ENCODE peak calls at places on chromosomes 13 and 19, in eight cellular contexts. One of them, this sample, is unnamed. For H3K9me3, the result is how much of the 10 kb centered on the place peaks cover.

GRCh38 chr13:94056362-94056990 is 423.0 kb downstream of the DCT start:
- DNase-seq in SK-N-SH: no peak
- DNase-seq in neural progenitor cell: no peak
- DNase-seq in MM.1S: no peak
- DNase-seq in OCI-LY7: no peak
- DNase-seq in GM23248: peak
- DNase-seq in HCT116: no peak
- DNase-seq in PC-3: no peak
- DNase-seq in this sample: no peak

GRCh38 chr19:51944798-51945552 is 17.7 kb downstream of the ZNF613 start:
- DNase-seq in PC-3: no peak
- DNase-seq in GM23248: peak
- DNase-seq in MM.1S: no peak
- DNase-seq in neural progenitor cell: no peak
- DNase-seq in SK-N-SH: no peak
- DNase-seq in HCT116: no peak
- DNase-seq in OCI-LY7: no peak
- DNase-seq in this sample: no peak

GRCh38 chr19:38224014-38224862 is at the start of gene DPF1:
- DNase-seq in GM23248: peak
- DNase-seq in OCI-LY7: peak
- DNase-seq in SK-N-SH: peak
- DNase-seq in neural progenitor cell: peak
- DNase-seq in MM.1S: peak
- DNase-seq in PC-3: peak
- DNase-seq in HCT116: peak
- DNase-seq in this sample: peak

GRCh38 chr19:6720369-6721112 is at the start of gene C3:
- DNase-seq in neural progenitor cell: no peak
- DNase-seq in OCI-LY7: no peak
- DNase-seq in MM.1S: no peak
- DNase-seq in SK-N-SH: no peak
- DNase-seq in HCT116: no peak
- DNase-seq in GM23248: peak
- DNase-seq in PC-3: no peak
- DNase-seq in this sample: peak

GRCh38 chr19:7874080-7874856 is at the start of gene PRR36:
- DNase-seq in HCT116: no peak
- DNase-seq in MM.1S: no peak
- DNase-seq in PC-3: peak
- DNase-seq in GM23248: no peak
- DNase-seq in SK-N-SH: peak
- DNase-seq in neural progenitor cell: peak
- DNase-seq in OCI-LY7: no peak
- DNase-seq in this sample: peak

GRCh38 chr13:75901509-75901908 is 265.4 kb downstream of the LMO7 start:
- DNase-seq in neural progenitor cell: no peak
- DNase-seq in SK-N-SH: no peak
- DNase-seq in PC-3: no peak
- DNase-seq in HCT116: no peak
- DNase-seq in OCI-LY7: no peak
- DNase-seq in GM23248: no peak
- DNase-seq in MM.1S: no peak
- DNase-seq in this sample: no peak

GRCh38 chr19:34096020-34096915 is 76.0 kb upstream of the LSM14A start:
- DNase-seq in PC-3: peak
- DNase-seq in HCT116: peak
- DNase-seq in GM23248: peak
- DNase-seq in neural progenitor cell: peak
- DNase-seq in SK-N-SH: peak
- DNase-seq in OCI-LY7: peak
- DNase-seq in MM.1S: peak
- DNase-seq in this sample: peak

GRCh38 chr19:14035706-14036105 is 4.1 kb downstream of the IL27RA start:
- DNase-seq in MM.1S: no peak
- DNase-seq in neural progenitor cell: no peak
- DNase-seq in GM23248: peak
- DNase-seq in HCT116: no peak
- DNase-seq in PC-3: no peak
- DNase-seq in SK-N-SH: no peak
- DNase-seq in OCI-LY7: no peak
- DNase-seq in this sample: no peak

GRCh38 chr13:85255978-85256377 is 543.2 kb downstream of the SLITRK6 start:
- DNase-seq in MM.1S: no peak
- DNase-seq in neural progenitor cell: no peak
- DNase-seq in GM23248: no peak
- DNase-seq in HCT116: no peak
- DNase-seq in OCI-LY7: no peak
- DNase-seq in SK-N-SH: no peak
- DNase-seq in PC-3: no peak
- DNase-seq in this sample: no peak

GRCh38 chr13:98853791-98854191 is 101.3 kb upstream of the SLC15A1 start:
- DNase-seq in MM.1S: peak
- DNase-seq in HCT116: no peak
- DNase-seq in OCI-LY7: no peak
- DNase-seq in GM23248: peak
- DNase-seq in SK-N-SH: no peak
- DNase-seq in PC-3: no peak
- DNase-seq in neural progenitor cell: no peak
- DNase-seq in this sample: no peak

GRCh38 chr13:30121244-30121643 is 186.1 kb downstream of the KATNAL1 start:
- DNase-seq in MM.1S: no peak
- DNase-seq in SK-N-SH: no peak
- DNase-seq in GM23248: no peak
- DNase-seq in PC-3: no peak
- DNase-seq in OCI-LY7: no peak
- DNase-seq in neural progenitor cell: no peak
- DNase-seq in HCT116: no peak
- DNase-seq in this sample: no peak

GRCh38 chr13:46632171-46632570 is 79.2 kb downstream of the LRCH1 start:
- DNase-seq in neural progenitor cell: no peak
- DNase-seq in MM.1S: no peak
- DNase-seq in GM23248: no peak
- DNase-seq in HCT116: no peak
- DNase-seq in PC-3: no peak
- DNase-seq in SK-N-SH: no peak
- DNase-seq in OCI-LY7: no peak
- DNase-seq in this sample: no peak

GRCh38 chr19:12792048-12792852 is 964 bp downstream of the JUNB start:
- DNase-seq in SK-N-SH: peak
- DNase-seq in GM23248: peak
- DNase-seq in MM.1S: peak
- DNase-seq in OCI-LY7: peak
- DNase-seq in neural progenitor cell: peak
- DNase-seq in PC-3: peak
- DNase-seq in HCT116: no peak
- DNase-seq in this sample: peak

GRCh38 chr19:12791345-12792047 is at the start of gene JUNB:
- DNase-seq in MM.1S: peak
- DNase-seq in SK-N-SH: peak
- DNase-seq in neural progenitor cell: peak
- DNase-seq in OCI-LY7: peak
- DNase-seq in GM23248: peak
- DNase-seq in HCT116: peak
- DNase-seq in PC-3: peak
- DNase-seq in this sample: peak

GRCh38 chr19:12789904-12790619 is 1.2 kb upstream of the JUNB start:
- DNase-seq in neural progenitor cell: peak
- DNase-seq in MM.1S: peak
- DNase-seq in SK-N-SH: peak
- DNase-seq in HCT116: peak
- DNase-seq in GM23248: peak
- DNase-seq in OCI-LY7: peak
- DNase-seq in PC-3: peak
- DNase-seq in this sample: peak

GRCh38 chr19:12789098-12789903 is 2.0 kb upstream of the JUNB start:
- DNase-seq in neural progenitor cell: peak
- DNase-seq in SK-N-SH: no peak
- DNase-seq in HCT116: no peak
- DNase-seq in OCI-LY7: no peak
- DNase-seq in PC-3: peak
- DNase-seq in GM23248: peak
- DNase-seq in MM.1S: peak
- DNase-seq in this sample: no peak

GRCh38 chr19:12790628-12791344 is 500 bp upstream of the JUNB start:
- DNase-seq in SK-N-SH: no peak
- DNase-seq in GM23248: peak
- DNase-seq in HCT116: no peak
- DNase-seq in PC-3: peak
- DNase-seq in OCI-LY7: peak
- DNase-seq in neural progenitor cell: peak
- DNase-seq in MM.1S: no peak
- DNase-seq in this sample: no peak
- H3K9me3 ChIP-seq in SK-N-SH: under half
- H3K9me3 ChIP-seq in GM23248: under half
- H3K9me3 ChIP-seq in HCT116: under half
- H3K9me3 ChIP-seq in PC-3: under half
- H3K9me3 ChIP-seq in OCI-LY7: under half
- H3K9me3 ChIP-seq in neural progenitor cell: under half
- H3K9me3 ChIP-seq in MM.1S: under half
- H3K9me3 ChIP-seq in this sample: under half

DNA sequence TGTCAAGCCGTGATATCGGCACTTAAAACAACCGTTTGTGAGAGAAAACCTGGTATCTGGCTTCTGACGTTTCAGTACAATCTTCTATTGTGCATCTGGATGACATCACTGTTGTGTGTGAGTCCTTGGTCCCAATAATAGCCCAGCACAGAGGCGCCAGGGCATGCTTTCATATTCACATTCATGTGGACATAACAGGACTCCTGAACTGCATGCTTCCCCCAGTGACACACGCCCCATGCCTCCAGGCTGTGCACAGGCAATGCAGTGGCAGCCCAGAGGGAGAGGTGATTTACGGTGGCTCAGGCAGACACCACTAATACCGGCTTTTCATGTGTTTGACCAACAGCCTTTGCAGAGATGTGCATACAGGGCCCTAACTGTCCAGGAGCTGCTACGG is 58.1 kb downstream of the MRPL57 start:
- DNase-seq in OCI-LY7: no peak
- DNase-seq in SK-N-SH: peak
- DNase-seq in GM23248: peak
- DNase-seq in PC-3: peak
- DNase-seq in MM.1S: no peak
- DNase-seq in HCT116: no peak
- DNase-seq in neural progenitor cell: no peak
- DNase-seq in this sample: peak
- TF ChIP-seq EZH2phosphoT487 in OCI-LY7: no peak
- TF ChIP-seq EZH2phosphoT487 in SK-N-SH: no peak
- TF ChIP-seq EZH2phosphoT487 in GM23248: no peak
- TF ChIP-seq EZH2phosphoT487 in PC-3: no peak
- TF ChIP-seq EZH2phosphoT487 in MM.1S: no peak
- TF ChIP-seq EZH2phosphoT487 in HCT116: no peak
- TF ChIP-seq EZH2phosphoT487 in neural progenitor cell: no peak
- TF ChIP-seq EZH2phosphoT487 in this sample: no peak

DNA sequence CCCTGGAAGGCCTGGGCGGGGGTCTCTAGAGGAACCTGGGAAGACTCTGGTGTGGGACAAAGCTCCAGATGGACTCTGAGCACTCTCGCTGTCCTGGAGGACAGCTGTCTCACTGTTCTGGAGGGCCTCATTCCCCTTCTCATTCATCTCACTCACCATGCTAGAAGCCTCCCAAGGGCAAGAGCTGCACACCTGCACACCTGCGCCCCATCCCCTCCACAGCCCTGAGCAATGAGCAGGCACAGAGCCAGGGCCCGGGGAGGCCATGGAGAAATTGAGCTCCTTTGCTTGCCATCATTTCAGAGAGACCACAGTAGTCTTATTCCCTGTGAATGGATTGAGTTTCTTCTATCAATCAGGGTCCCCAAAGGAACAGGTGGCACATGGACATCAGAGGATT is 1168.5 kb downstream of the UQCRFS1 start:
- DNase-seq in GM23248: no peak
- DNase-seq in OCI-LY7: no peak
- DNase-seq in MM.1S: no peak
- DNase-seq in neural progenitor cell: no peak
- DNase-seq in PC-3: no peak
- DNase-seq in HCT116: no peak
- DNase-seq in SK-N-SH: no peak
- DNase-seq in this sample: no peak
- H3K9me3 ChIP-seq in GM23248: under half
- H3K9me3 ChIP-seq in OCI-LY7: under half
- H3K9me3 ChIP-seq in MM.1S: under half
- H3K9me3 ChIP-seq in neural progenitor cell: under half
- H3K9me3 ChIP-seq in PC-3: under half
- H3K9me3 ChIP-seq in HCT116: under half
- H3K9me3 ChIP-seq in SK-N-SH: under half
- H3K9me3 ChIP-seq in this sample: under half

DNA sequence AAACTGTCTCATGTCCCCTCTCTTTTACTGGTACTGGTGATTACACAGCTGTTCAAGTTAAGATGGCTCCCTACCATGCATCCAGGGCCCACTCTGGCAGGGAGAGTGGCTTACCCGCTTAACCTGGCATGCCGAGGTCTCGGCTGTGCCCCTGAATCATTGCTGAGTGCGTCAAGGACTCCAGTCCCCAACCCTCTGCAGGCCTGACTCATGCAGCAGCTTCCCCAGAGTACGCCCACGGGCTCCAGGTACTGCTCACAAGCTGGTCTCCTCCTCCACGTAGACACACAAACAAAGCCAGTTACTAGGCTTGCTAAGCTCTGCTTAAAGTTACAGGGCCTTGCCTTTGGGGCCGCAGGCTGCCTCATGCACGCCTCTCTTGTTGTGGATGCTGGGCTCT is 447.4 kb downstream of the COG6 start:
- DNase-seq in neural progenitor cell: no peak
- DNase-seq in GM23248: peak
- DNase-seq in HCT116: peak
- DNase-seq in MM.1S: no peak
- DNase-seq in SK-N-SH: no peak
- DNase-seq in PC-3: peak
- DNase-seq in OCI-LY7: no peak
- DNase-seq in this sample: peak
- TF ChIP-seq EZH2phosphoT487 in neural progenitor cell: no peak
- TF ChIP-seq EZH2phosphoT487 in GM23248: no peak
- TF ChIP-seq EZH2phosphoT487 in HCT116: no peak
- TF ChIP-seq EZH2phosphoT487 in MM.1S: no peak
- TF ChIP-seq EZH2phosphoT487 in SK-N-SH: no peak
- TF ChIP-seq EZH2phosphoT487 in PC-3: no peak
- TF ChIP-seq EZH2phosphoT487 in OCI-LY7: no peak
- TF ChIP-seq EZH2phosphoT487 in this sample: no peak

This sample was measured in hepatocyte.